ENCODE peak calls at places on chromosomes 3 and 15, in seven cellular contexts. Q, M, P, I, S, T and F are unnamed samples.

GRCh38 chr3:148863297-148863696 is 1.8 kb upstream of the CPA3 start:
- DNase-seq in M (no peak), T (no peak), P (no peak), I (no peak), S (no peak), Q (no peak), F (no peak)

GRCh38 chr3:120440001-120440703 is 10.6 kb downstream of the FSTL1 start:
- DNase-seq in T (peak), M (no peak), Q (no peak), P (no peak), S (no peak), I (no peak), F (no peak)

GRCh38 chr3:170809975-170810357 is 60.0 kb downstream of the RPL22L1 start:
- DNase-seq in I (no peak), S (no peak), M (no peak), T (peak), P (peak), Q (no peak), F (no peak)

GRCh38 chr3:63910873-63911272 is 1.3 kb downstream of the SCAANT1 start:
- DNase-seq in S (no peak), T (peak), P (no peak), Q (no peak), I (no peak), M (no peak), F (no peak)

GRCh38 chr3:54427951-54428871 is 305.9 kb downstream of the CACNA2D3 start:
- DNase-seq in S (peak), M (peak), T (peak), I (peak), P (peak), Q (no peak), F (peak)

GRCh38 chr15:28943611-28944230 is 57.9 kb downstream of the APBA2 start:
- DNase-seq in M (no peak), I (no peak), S (no peak), P (no peak), Q (no peak), T (no peak), F (no peak)

GRCh38 chr3:194865595-194865994 is 179.9 kb downstream of the FAM43A start:
- DNase-seq in M (no peak), P (no peak), Q (no peak), I (no peak), T (no peak), S (no peak), F (no peak)

GRCh38 chr3:15241341-15241740 is 35.3 kb downstream of the CAPN7 start:
- DNase-seq in M (peak), Q (peak), T (peak), S (no peak), P (no peak), I (peak), F (peak)

GRCh38 chr3:139394116-139394515 is 4.7 kb upstream of the COPB2 start:
- DNase-seq in T (no peak), I (no peak), M (no peak), Q (no peak), S (no peak), P (no peak), F (no peak)

GRCh38 chr15:85623648-85624047 is 171.1 kb downstream of the KLHL25 start:
- DNase-seq in S (no peak), Q (no peak), P (no peak), M (peak), I (no peak), T (peak), F (no peak)

GRCh38 chr3:4983739-4984510 is 4.7 kb downstream of the BHLHE40 start:
- DNase-seq in T (peak), P (peak), S (no peak), I (no peak), Q (peak), M (peak), F (peak)

GRCh38 chr15:68566377-68566954 is 12.3 kb upstream of the CORO2B start:
- DNase-seq in P (no peak), Q (no peak), M (no peak), I (peak), T (no peak), S (no peak), F (no peak)